ENCODE peak calls at places on chromosomes 12 and 14, in four cellular contexts. A is amniotic stem cell, N is GM10248, O is RPMI7951. Q is an unnamed sample.

GRCh38 chr12:94643585-94643984 is 6.8 kb downstream of the TMCC3 start:
- DNase-seq in N (no peak), A (no peak), O (no peak), Q (no peak)

GRCh38 chr14:64438181-64438839 is 27.0 kb upstream of the AKAP5 start:
- DNase-seq in O (peak), A (peak), N (no peak), Q (no peak)

GRCh38 chr12:20319374-20319773 is 49.0 kb upstream of the PDE3A start:
- DNase-seq in N (no peak), A (no peak), O (no peak), Q (no peak)

GRCh38 chr14:72708708-72709475 is 185.0 kb downstream of the DPF3 start:
- DNase-seq in A (no peak), O (peak), N (no peak), Q (no peak)

GRCh38 chr14:104244221-104245011 is 106.0 kb downstream of the KIF26A start:
- DNase-seq in A (no peak), N (no peak), O (no peak), Q (no peak)

GRCh38 chr12:57429473-57430116 is 1.2 kb downstream of the R3HDM2 start:
- DNase-seq in N (no peak), A (no peak), O (peak), Q (no peak)

GRCh38 chr12:8078916-8079315 is 3.2 kb upstream of the NECAP1 start:
- DNase-seq in O (no peak), N (no peak), A (no peak), Q (no peak)

GRCh38 chr14:92613008-92613658 is 99.6 kb downstream of the RIN3 start:
- DNase-seq in A (no peak), O (no peak), N (peak), Q (peak)

GRCh38 chr12:71415336-71416231 is 24.0 kb upstream of the LGR5 start:
- DNase-seq in O (peak), A (peak), N (peak), Q (peak)

GRCh38 chr12:76957306-76957705 is 78.5 kb upstream of the CSRP2 start:
- DNase-seq in O (no peak), N (no peak), A (no peak), Q (no peak)

GRCh38 chr14:69038449-69039286 is 59.6 kb upstream of the ACTN1 start:
- DNase-seq in O (peak), N (no peak), A (no peak), Q (no peak)

GRCh38 chr12:53219116-53219955 is 12.3 kb upstream of the ITGB7 start:
- DNase-seq in N (peak), A (no peak), O (peak), Q (peak)

GRCh38 chr12:123075591-123076171 is 75.2 kb downstream of the PITPNM2 start:
- DNase-seq in O (no peak), N (peak), A (peak), Q (peak)

GRCh38 chr12:2294651-2295475 is 242.1 kb downstream of the CACNA1C start:
- DNase-seq in O (peak), A (no peak), N (no peak), Q (no peak)

GRCh38 chr12:68100241-68100640 is 59.3 kb downstream of the IFNG start:
- DNase-seq in A (no peak), N (no peak), O (no peak), Q (no peak)

GRCh38 chr14:29039171-29039570 is 272.6 kb downstream of the FOXG1 start:
- DNase-seq in N (no peak), A (no peak), O (no peak), Q (no peak)

GRCh38 chr12:110270125-110270962 is 10.7 kb upstream of the ATP2A2 start:
- DNase-seq in O (peak), A (no peak), N (no peak), Q (no peak)

GRCh38 chr12:41663487-41664258 is 475.6 kb downstream of the PDZRN4 start:
- DNase-seq in O (no peak), A (no peak), N (no peak), Q (no peak)

GRCh38 chr12:24921251-24922038 is 27.5 kb downstream of the BCAT1 start:
- DNase-seq in N (no peak), A (no peak), O (no peak), Q (no peak)

GRCh38 chr12:6426882-6427671 is 17.7 kb upstream of the CD27 start:
- DNase-seq in N (peak), A (no peak), O (no peak), Q (peak)

GRCh38 chr14:103870144-103870876 is 22.9 kb upstream of the PPP1R13B start:
- DNase-seq in O (no peak), N (no peak), A (no peak), Q (no peak)

GRCh38 chr12:94327819-94328218 is 131.8 kb downstream of the CEP83 start:
- DNase-seq in O (no peak), A (no peak), N (no peak), Q (no peak)

GRCh38 chr12:25135531-25136154 is 59.3 kb downstream of the DNAI7 start:
- DNase-seq in O (peak), A (no peak), N (no peak), Q (no peak)

GRCh38 chr12:12823811-12824210 is 10.7 kb downstream of the DDX47 start:
- DNase-seq in N (no peak), O (no peak), A (no peak), Q (no peak)

GRCh38 chr14:104856157-104856868 is 8.8 kb upstream of the CEP170B start:
- DNase-seq in N (no peak), O (no peak), A (no peak), Q (no peak)

GRCh38 chr12:89029961-89030360 is 322.3 kb downstream of the DUSP6 start:
- DNase-seq in O (no peak), A (no peak), N (no peak), Q (no peak)

GRCh38 chr14:84127430-84127829 is 1402.5 kb upstream of the FLRT2 start:
- DNase-seq in A (no peak), N (no peak), O (no peak), Q (no peak)

GRCh38 chr14:100543471-100544455 is 43.5 kb downstream of the BEGAIN start:
- DNase-seq in N (no peak), A (no peak), O (no peak), Q (no peak)

GRCh38 chr14:33933386-33933934 is 17.4 kb downstream of the EGLN3 start:
- DNase-seq in N (no peak), A (no peak), O (peak), Q (no peak)

GRCh38 chr12:27332407-27333310 is at the start of gene BMAL2:
- DNase-seq in O (peak), A (no peak), N (peak), Q (peak)

GRCh38 chr12:132474237-132474741 is 15.7 kb upstream of the FBRSL1 start:
- DNase-seq in O (no peak), N (no peak), A (no peak), Q (no peak)

GRCh38 chr12:95718001-95718400 is 72.6 kb downstream of the NTN4 start:
- DNase-seq in A (no peak), N (no peak), O (no peak), Q (no peak)

GRCh38 chr12:19852100-19852855 is 413.0 kb downstream of the AEBP2 start:
- DNase-seq in O (no peak), A (no peak), N (no peak), Q (no peak)

GRCh38 chr14:60304509-60304908 is 55.5 kb downstream of the PPM1A start:
- DNase-seq in O (no peak), A (no peak), N (no peak), Q (no peak)

GRCh38 chr12:48875944-48876520 is 10.4 kb upstream of the RND1 start:
- DNase-seq in O (no peak), N (no peak), A (no peak), Q (no peak)

GRCh38 chr14:89337912-89338311 is 79.1 kb downstream of the FOXN3 start:
- DNase-seq in A (no peak), N (no peak), O (no peak), Q (no peak)

GRCh38 chr12:118840878-118841277 is 140.5 kb upstream of the SRRM4 start:
- DNase-seq in O (no peak), A (no peak), N (no peak), Q (no peak)

GRCh38 chr12:116150001-116150400 is 127.5 kb downstream of the MED13L start:
- DNase-seq in A (no peak), O (peak), N (no peak), Q (no peak)

GRCh38 chr14:99603471-99603933 is 505 bp downstream of the CCDC85C start:
- DNase-seq in N (no peak), A (no peak), O (peak), Q (no peak)

Q was measured in GM20000.